ENCODE peak calls at places on chromosomes 7 and 10, in eight cellular contexts. F is GM23338; O is transverse colon; U is right atrium auricular region; T is fibroblast of the aortic adventitia; Y is CD8-positive, alpha-beta memory T cell; D is fibroblast of pulmonary artery; Z is psoas muscle. P is an unnamed sample.

GRCh38 chr10:34821587-34822585 is 6.8 kb upstream of the PARD3 start:
- DNase-seq in Y (no peak), F (no peak), U (no peak), T (no peak), D (no peak), Z (no peak), O (no peak), P (no peak)

GRCh38 chr7:94556028-94556427 is 46.4 kb downstream of the CASD1 start:
- DNase-seq in O (no peak), Z (no peak), Y (no peak), F (no peak), T (no peak), D (no peak), U (no peak), P (no peak)

GRCh38 chr7:73870041-73870492 is 9.1 kb downstream of the TMEM270 start:
- DNase-seq in D (no peak), Y (no peak), O (no peak), U (no peak), T (no peak), F (peak; percentile 56), Z (no peak), P (no peak)

GRCh38 chr10:84626688-84627087 is 298.3 kb downstream of the CCSER2 start:
- DNase-seq in Y (no peak), D (no peak), F (no peak), O (no peak), U (no peak), Z (no peak), T (no peak), P (no peak)

GRCh38 chr10:127976701-127977367 is 69.9 kb downstream of the PTPRE start:
- DNase-seq in Z (no peak), O (no peak), T (no peak), U (no peak), Y (no peak), F (no peak), D (no peak), P (no peak)

GRCh38 chr7:8040768-8041369 is 72.3 kb downstream of the GLCCI1 start:
- DNase-seq in T (no peak), U (no peak), F (no peak), Z (no peak), Y (no peak), O (no peak), D (no peak), P (no peak)

GRCh38 chr7:4631664-4632171 is 50.4 kb upstream of the FOXK1 start:
- DNase-seq in U (peak; percentile 94), Y (no peak), O (peak; percentile 85), F (peak; percentile 90), T (peak; percentile 95), D (peak; percentile 95), Z (peak; percentile 82), P (no peak)

GRCh38 chr7:115135111-115135510 is 213.2 kb downstream of the MDFIC start:
- DNase-seq in Z (no peak), D (no peak), F (no peak), O (no peak), U (no peak), T (no peak), Y (no peak), P (no peak)

GRCh38 chr7:92793656-92794205 is 42.6 kb downstream of the CDK6 start:
- DNase-seq in Y (no peak), D (no peak), U (no peak), T (no peak), Z (no peak), O (no peak), F (no peak), P (no peak)

GRCh38 chr7:119720541-119720940 is 552.4 kb upstream of the KCND2 start:
- DNase-seq in U (no peak), F (no peak), T (peak; percentile 89), Y (no peak), Z (no peak), O (no peak), D (peak; percentile 92), P (no peak)

GRCh38 chr10:24457661-24458318 is 248.9 kb downstream of the KIAA1217 start:
- DNase-seq in U (no peak), Z (no peak), F (no peak), Y (no peak), D (peak; percentile 30), O (no peak), T (no peak), P (peak; percentile 50)

GRCh38 chr7:145899938-145900337 is 216.7 kb upstream of the CNTNAP2 start:
- DNase-seq in U (no peak), Y (no peak), D (no peak), O (no peak), F (no peak), T (no peak), Z (no peak), P (no peak)

GRCh38 chr10:61899045-61899444 is 2.5 kb upstream of the ARID5B start:
- DNase-seq in D (peak; percentile 66), F (no peak), O (no peak), Z (no peak), U (no peak), Y (no peak), T (peak; percentile 64), P (peak; percentile 51)

GRCh38 chr7:659306-659847 is 67.1 kb upstream of the DNAAF5 start:
- DNase-seq in O (no peak), T (no peak), Y (no peak), D (no peak), U (no peak), F (no peak), Z (no peak), P (no peak)

GRCh38 chr7:44131173-44132009 is 8.0 kb upstream of the POLD2 start:
- DNase-seq in O (no peak), Z (no peak), Y (no peak), T (no peak), D (peak; percentile 14), F (peak; percentile 50), U (no peak), P (peak; percentile 33)

GRCh38 chr10:97687785-97688781 is 1.0 kb upstream of the AVPI1 start:
- DNase-seq in F (peak; percentile 24), T (peak; percentile 88), U (no peak), Y (no peak), D (peak; percentile 62), Z (peak; percentile 46), O (no peak), P (no peak)
- H3K4me3 ChIP-seq in F (peak overlapping the region; percentile 61), T (no peak overlapping the region), U (peak overlapping the region; percentile 78), Y (peak overlapping the region; percentile 89), D (peak overlapping the region; percentile 34), Z (peak overlapping the region; percentile 74), O (peak overlapping the region; percentile 62), P (peak overlapping the region; percentile 65)

DNA sequence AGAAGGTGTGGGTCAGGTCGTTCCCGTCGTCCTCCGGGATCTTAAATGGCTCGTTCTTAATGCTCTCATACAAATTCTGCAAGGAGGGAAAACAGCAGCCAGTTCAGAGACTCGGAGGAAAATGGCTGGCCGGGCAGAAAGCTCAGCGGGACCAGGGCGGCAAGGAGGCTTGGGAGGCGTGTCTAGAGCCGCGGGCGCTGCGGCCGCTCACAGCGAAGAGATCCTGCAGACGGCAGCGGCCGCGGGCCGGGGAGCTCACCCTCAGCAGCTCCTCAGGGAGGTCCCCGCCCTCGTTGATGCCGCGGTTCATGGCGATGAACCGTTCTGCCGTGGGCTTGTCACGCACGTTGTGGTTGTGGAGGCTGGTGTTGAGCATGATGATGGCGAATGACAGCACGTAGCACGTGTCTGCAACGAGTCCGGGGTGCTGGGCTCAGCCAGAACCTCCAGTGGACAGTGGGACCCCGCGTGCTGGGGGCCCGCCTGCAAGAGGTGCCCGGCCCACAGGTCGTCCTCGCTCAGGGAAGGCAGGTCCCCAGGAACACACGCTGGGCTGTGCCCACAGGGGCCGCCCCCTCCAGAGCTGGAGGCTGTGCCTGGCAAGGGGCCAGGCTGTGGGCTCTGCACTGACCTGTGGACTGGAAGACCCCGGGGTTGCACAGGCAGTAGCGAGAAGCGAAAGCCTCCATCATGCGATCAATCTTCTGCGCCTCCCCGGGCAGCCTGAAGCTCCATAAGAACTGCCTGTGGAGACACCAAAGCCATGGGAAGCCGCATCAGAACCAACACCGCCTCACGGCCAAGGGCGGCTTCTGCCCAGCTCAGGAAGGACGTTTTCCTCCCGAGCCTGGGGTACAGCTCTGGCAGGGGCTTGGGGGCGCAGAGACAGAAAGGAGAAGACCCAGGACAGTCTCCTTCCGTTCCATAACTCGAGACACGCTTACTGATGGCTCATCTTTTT is 101.6 kb downstream of the CYTH3 start:
- DNase-seq in U (no peak), Z (no peak), F (no peak), T (no peak), D (no peak), Y (no peak), O (no peak), P (no peak)
- H3K4me3 ChIP-seq in U (no peak overlapping the region), Z (peak overlapping the region; percentile 18), F (no peak overlapping the region), T (no peak overlapping the region), D (no peak overlapping the region), Y (no peak overlapping the region), O (no peak overlapping the region), P (no peak overlapping the region)

GRCh38 chr7:28135296-28135695 is 45.3 kb downstream of the JAZF1 start:
- DNase-seq in T (peak; percentile 59), Y (no peak), O (no peak), D (peak; percentile 69), U (no peak), Z (no peak), F (no peak), P (no peak)

GRCh38 chr7:28135760-28136159 is 44.8 kb downstream of the JAZF1 start:
- DNase-seq in O (no peak), T (no peak), F (no peak), Y (no peak), Z (no peak), D (peak; percentile 15), U (no peak), P (no peak)

GRCh38 chr7:28132959-28133745 is 47.4 kb downstream of the JAZF1 start:
- DNase-seq in O (no peak), D (no peak), U (no peak), Y (no peak), F (no peak), Z (no peak), T (no peak), P (no peak)

GRCh38 chr7:28136420-28136819 is 44.2 kb downstream of the JAZF1 start:
- DNase-seq in O (no peak), Y (no peak), U (no peak), T (no peak), F (no peak), Z (no peak), D (no peak), P (no peak)

GRCh38 chr7:28133872-28134271 is 46.7 kb downstream of the JAZF1 start:
- DNase-seq in U (no peak), Z (no peak), F (no peak), Y (no peak), O (no peak), D (no peak), T (no peak), P (no peak)
- H3K4me3 ChIP-seq in U (no peak overlapping the region), Z (no peak overlapping the region), F (no peak overlapping the region), Y (no peak overlapping the region), O (no peak overlapping the region), D (no peak overlapping the region), T (no peak overlapping the region), P (no peak overlapping the region)

DNA sequence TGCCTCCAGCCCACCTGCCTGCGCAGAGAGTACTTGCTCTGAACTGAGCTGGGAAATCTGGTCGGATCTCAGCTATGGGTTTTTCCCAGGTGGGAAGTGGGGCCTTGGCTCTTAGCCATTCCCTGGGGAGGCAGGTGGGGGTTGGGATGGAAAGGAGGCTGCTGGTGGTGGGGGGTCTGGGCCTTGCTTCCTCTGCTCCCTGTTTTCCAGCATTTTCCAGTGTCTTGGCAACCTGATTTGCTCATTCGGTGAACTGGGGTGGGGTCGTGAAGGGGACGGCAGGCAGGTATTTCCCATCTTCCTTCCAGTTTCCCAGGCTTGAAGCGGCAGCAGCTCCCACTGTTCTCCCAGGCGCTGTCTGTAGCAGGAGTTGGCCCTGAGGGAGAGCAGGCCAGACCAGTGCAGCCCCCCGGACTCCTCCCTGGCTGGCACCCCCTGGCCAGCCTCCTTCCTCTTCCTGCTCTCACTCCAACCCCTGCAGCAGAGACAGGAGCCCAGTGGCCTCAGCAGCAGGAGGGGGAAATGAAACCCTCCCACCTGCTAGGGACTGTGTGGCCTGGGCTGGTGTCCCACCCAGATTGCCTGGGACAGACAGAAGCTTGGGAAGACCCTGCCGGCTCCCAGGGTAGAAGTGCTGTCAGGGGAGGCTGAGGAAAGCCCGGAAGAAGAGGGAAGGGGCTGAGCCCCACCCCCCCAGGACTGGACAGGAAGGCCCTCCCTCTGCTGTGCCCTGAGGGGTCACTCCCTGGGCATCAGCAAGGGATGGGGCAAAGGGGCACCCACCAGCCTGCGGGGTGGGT is 6.6 kb downstream of the TRIM8 start:
- DNase-seq in U (no peak), Y (no peak), O (no peak), F (no peak), Z (peak; percentile 12), T (no peak), D (no peak), P (no peak)
- H3K4me3 ChIP-seq in U (no peak overlapping the region), Y (no peak overlapping the region), O (no peak overlapping the region), F (no peak overlapping the region), Z (peak overlapping the region; percentile 94), T (peak overlapping the region; percentile 28), D (no peak overlapping the region), P (no peak overlapping the region)

P was measured in Jurkat, Clone E6-1.